ENCODE peak calls at places on chromosomes 6 and 20, in eight cellular contexts. X is stimulated activated CD4-positive, alpha-beta T cell treated with anti-CD3 and anti-CD28 coated beads, Interleukin-2, amount 100 ng/mL, for 24 hours; C is mesenchymal stem cell; P is NCI-H345; Y is T follicular helper cell; B is A172; I is choroid plexus epithelial cell; N is chondrocyte. R is an unnamed sample.

GRCh38 chr6:112906737-112907136 is 559.6 kb downstream of the RFPL4B start:
- DNase-seq in X (no peak), C (peak; percentile 16), P (no peak), Y (no peak), B (peak; percentile 30), I (peak; percentile 94), N (no peak), R (no peak)

GRCh38 chr20:57346477-57346876 is 4.6 kb upstream of the RAE1 start:
- DNase-seq in X (peak; percentile 77), C (peak; percentile 67), P (peak; percentile 70), Y (peak; percentile 51), B (peak; percentile 81), I (peak; percentile 81), N (no peak), R (peak; percentile 57)

GRCh38 chr6:136550330-136551071 is at the start of gene MAP7:
- DNase-seq in X (peak; percentile 60), C (peak; percentile 47), P (peak; percentile 92), Y (peak; percentile 50), B (peak; percentile 10), I (no peak), N (no peak), R (peak; percentile 85)

GRCh38 chr6:149026530-149026942 is 279.7 kb downstream of the UST start:
- DNase-seq in X (peak; percentile 42), C (peak; percentile 75), P (peak; percentile 62), Y (no peak), B (peak; percentile 62), I (peak; percentile 98), N (no peak), R (peak; percentile 27)

GRCh38 chr6:52227495-52227894 is 16.8 kb downstream of the IL17F start:
- DNase-seq in X (peak; percentile 71), C (no peak), P (no peak), Y (no peak), B (no peak), I (no peak), N (no peak), R (no peak)

GRCh38 chr6:5626727-5627426 is 365.6 kb downstream of the FARS2 start:
- DNase-seq in X (no peak), C (no peak), P (no peak), Y (no peak), B (no peak), I (no peak), N (no peak), R (no peak)

GRCh38 chr6:138588805-138589434 is 89.6 kb upstream of the NHSL1 start:
- DNase-seq in X (peak; percentile 59), C (peak; percentile 82), P (peak; percentile 73), Y (no peak), B (peak; percentile 74), I (peak; percentile 91), N (no peak), R (peak; percentile 59)

GRCh38 chr6:25295651-25296050 is 16.5 kb downstream of the CARMIL1 start:
- DNase-seq in X (no peak), C (no peak), P (no peak), Y (no peak), B (no peak), I (no peak), N (no peak), R (no peak)

GRCh38 chr20:31418307-31418706 is 12.3 kb upstream of the DEFB121 start:
- DNase-seq in X (no peak), C (no peak), P (no peak), Y (no peak), B (no peak), I (no peak), N (no peak), R (no peak)

GRCh38 chr6:31351734-31352496 is 5.1 kb downstream of the HLA-B start:
- DNase-seq in X (no peak), C (peak; percentile 32), P (no peak), Y (no peak), B (no peak), I (no peak), N (no peak), R (no peak)

GRCh38 chr20:40481337-40481736 is 207.7 kb downstream of the MAFB start:
- DNase-seq in X (no peak), C (no peak), P (no peak), Y (no peak), B (no peak), I (peak; percentile 8), N (no peak), R (no peak)

GRCh38 chr6:84119277-84119676 is 85.7 kb downstream of the MRAP2 start:
- DNase-seq in X (no peak), C (no peak), P (peak; percentile 3), Y (no peak), B (no peak), I (peak; percentile 47), N (no peak), R (no peak)

GRCh38 chr20:25076731-25077609 is 5.0 kb downstream of the VSX1 start:
- DNase-seq in X (peak; percentile 17), C (no peak), P (peak; percentile 79), Y (no peak), B (peak; percentile 81), I (no peak), N (no peak), R (peak; percentile 15)

GRCh38 chr20:48603116-48603818 is 224.5 kb downstream of the PREX1 start:
- DNase-seq in X (no peak), C (no peak), P (no peak), Y (no peak), B (no peak), I (no peak), N (no peak), R (no peak)

GRCh38 chr6:169139179-169139971 is 114.3 kb downstream of the THBS2 start:
- DNase-seq in X (no peak), C (no peak), P (no peak), Y (no peak), B (no peak), I (no peak), N (no peak), R (no peak)

GRCh38 chr6:44029489-44030185 is 97.6 kb downstream of the MRPL14 start:
- DNase-seq in X (no peak), C (no peak), P (no peak), Y (no peak), B (no peak), I (no peak), N (no peak), R (no peak)

GRCh38 chr6:70547313-70547712 is 19.4 kb upstream of the SDHAF4 start:
- DNase-seq in X (no peak), C (peak; percentile 22), P (no peak), Y (no peak), B (peak; percentile 6), I (peak; percentile 55), N (no peak), R (no peak)

GRCh38 chr6:130946076-130946475 is 117.0 kb downstream of the EPB41L2 start:
- DNase-seq in X (no peak), C (no peak), P (no peak), Y (no peak), B (no peak), I (no peak), N (no peak), R (no peak)

GRCh38 chr20:2745936-2746635 is 53.5 kb downstream of the EBF4 start:
- DNase-seq in X (no peak), C (no peak), P (no peak), Y (no peak), B (no peak), I (no peak), N (no peak), R (no peak)

GRCh38 chr6:41591859-41592502 is 45.8 kb downstream of the FOXP4 start:
- DNase-seq in X (peak; percentile 87), C (peak; percentile 74), P (peak; percentile 54), Y (peak; percentile 63), B (peak; percentile 60), I (peak; percentile 70), N (no peak), R (peak; percentile 65)

GRCh38 chr20:54088430-54088829 is 18.0 kb upstream of the BCAS1 start:
- DNase-seq in X (no peak), C (no peak), P (no peak), Y (no peak), B (no peak), I (no peak), N (no peak), R (no peak)

GRCh38 chr20:5136096-5136495 is 9.3 kb downstream of the CDS2 start:
- DNase-seq in X (no peak), C (no peak), P (no peak), Y (no peak), B (no peak), I (no peak), N (no peak), R (no peak)

GRCh38 chr6:48184644-48185043 is 73.6 kb upstream of the PTCHD4 start:
- DNase-seq in X (no peak), C (no peak), P (peak; percentile 71), Y (no peak), B (no peak), I (no peak), N (no peak), R (no peak)

GRCh38 chr6:141195251-141195832 is 937.4 kb upstream of the GJE1 start:
- DNase-seq in X (no peak), C (no peak), P (no peak), Y (no peak), B (no peak), I (no peak), N (no peak), R (no peak)

GRCh38 chr6:30684386-30685156 is 1.9 kb downstream of the PPP1R18 start:
- DNase-seq in X (peak; percentile 65), C (peak; percentile 51), P (no peak), Y (no peak), B (no peak), I (peak; percentile 46), N (no peak), R (no peak)

GRCh38 chr6:27839303-27840081 is 72.7 kb downstream of the OR2B2 start:
- DNase-seq in X (no peak), C (peak; percentile 72), P (no peak), Y (no peak), B (peak; percentile 85), I (peak; percentile 60), N (no peak), R (peak; percentile 85)

GRCh38 chr6:151679941-151680340 is 127.5 kb upstream of the ESR1 start:
- DNase-seq in X (no peak), C (no peak), P (no peak), Y (no peak), B (no peak), I (no peak), N (no peak), R (no peak)

GRCh38 chr6:13420269-13420668 is 67.1 kb downstream of the GFOD1 start:
- DNase-seq in X (no peak), C (no peak), P (no peak), Y (no peak), B (no peak), I (no peak), N (no peak), R (no peak)

GRCh38 chr6:124223596-124223995 is 419.9 kb downstream of the NKAIN2 start:
- DNase-seq in X (no peak), C (peak; percentile 67), P (no peak), Y (no peak), B (peak; percentile 66), I (peak; percentile 91), N (no peak), R (peak; percentile 38)

GRCh38 chr6:80637312-80637711 is 530.8 kb downstream of the BCKDHB start:
- DNase-seq in X (no peak), C (peak; percentile 81), P (no peak), Y (no peak), B (no peak), I (peak; percentile 38), N (no peak), R (no peak)

GRCh38 chr6:137956098-137956488 is 89.0 kb downstream of the TNFAIP3 start:
- DNase-seq in X (no peak), C (no peak), P (no peak), Y (no peak), B (no peak), I (no peak), N (no peak), R (no peak)

GRCh38 chr6:134689177-134689576 is 260.7 kb downstream of the ALDH8A1 start:
- DNase-seq in X (no peak), C (no peak), P (no peak), Y (no peak), B (no peak), I (no peak), N (no peak), R (no peak)

GRCh38 chr6:30483677-30484279 is 5.5 kb upstream of the HLA-E start:
- DNase-seq in X (no peak), C (peak; percentile 73), P (no peak), Y (no peak), B (peak; percentile 62), I (peak; percentile 87), N (no peak), R (peak; percentile 52)

GRCh38 chr6:108920751-108921150 is 72.5 kb downstream of the ARMC2 start:
- DNase-seq in X (no peak), C (no peak), P (no peak), Y (no peak), B (no peak), I (no peak), N (no peak), R (no peak)

R was measured in Caki2.